ENCODE peak calls at places on chromosomes 2 and 18, in ten cellular contexts. S is AG04450, E is uterus, U is SK-N-SH, Q is AG09309, Z is cardiac fibroblast, H is psoas muscle, C is NB4, O is AG10803, P is fibroblast of villous mesenchyme. R is an unnamed sample.
A peak's percentile ranks its signal among the peaks of the same experiment; 100 is the strongest.

GRCh38 chr2:222806606-222807036 is 54.2 kb upstream of the ACSL3 start:
- DNase-seq in H (no peak), S (no peak), Z (no peak), E (no peak), P (no peak), Q (no peak), O (no peak), U (no peak), C (no peak), R (no peak)

GRCh38 chr2:64937341-64938230 is 51.6 kb upstream of the SLC1A4 start:
- DNase-seq in S (no peak), E (no peak), U (no peak), Z (no peak), O (no peak), C (peak; percentile 37), H (peak; percentile 72), Q (no peak), P (no peak), R (no peak)

GRCh38 chr18:63454497-63454896 is 22.3 kb upstream of the SERPINB5 start:
- DNase-seq in U (no peak), Q (no peak), P (no peak), C (no peak), E (no peak), S (no peak), H (no peak), Z (no peak), O (peak; percentile 12), R (no peak)

GRCh38 chr2:112693596-112693995 is 27.2 kb upstream of the NT5DC4 start:
- DNase-seq in S (no peak), Q (no peak), E (no peak), O (no peak), C (no peak), Z (no peak), P (no peak), U (no peak), H (no peak), R (no peak)

GRCh38 chr2:11930211-11930761 is 183.9 kb downstream of the LPIN1 start:
- DNase-seq in H (no peak), S (no peak), Z (peak; percentile 3), O (no peak), U (peak; percentile 32), Q (no peak), E (no peak), C (peak; percentile 49), P (peak; percentile 12), R (no peak)

GRCh38 chr2:141384676-141385075 is 746.1 kb downstream of the LRP1B start:
- DNase-seq in E (no peak), Z (no peak), O (no peak), C (no peak), U (no peak), P (peak; percentile 39), H (no peak), S (no peak), Q (no peak), R (no peak)

GRCh38 chr18:58324824-58325520 is 280.9 kb downstream of the NEDD4L start:
- DNase-seq in H (no peak), E (no peak), S (no peak), P (no peak), O (no peak), C (no peak), U (no peak), Z (no peak), Q (no peak), R (no peak)

GRCh38 chr2:73385486-73386341 is at the start of gene ALMS1:
- DNase-seq in Z (peak; percentile 95), P (peak; percentile 90), C (peak; percentile 98), E (peak; percentile 86), O (peak; percentile 91), H (peak; percentile 94), U (peak; percentile 92), Q (peak; percentile 50), S (peak; percentile 61), R (peak; percentile 96)

GRCh38 chr2:160492401-160493226 is 993 bp downstream of the RBMS1 start:
- DNase-seq in H (peak; percentile 86), P (peak; percentile 83), O (peak; percentile 71), E (peak; percentile 75), C (peak; percentile 65), S (no peak), U (peak; percentile 82), Z (peak; percentile 82), Q (no peak), R (peak; percentile 89)

GRCh38 chr2:152505495-152505906 is 170.5 kb downstream of the FMNL2 start:
- DNase-seq in E (no peak), C (no peak), Q (no peak), U (no peak), O (no peak), H (peak; percentile 57), S (no peak), Z (peak; percentile 76), P (peak; percentile 80), R (no peak)

GRCh38 chr2:218961651-218962570 is 2.4 kb downstream of the CDK5R2 start:
- DNase-seq in Q (no peak), H (no peak), E (no peak), O (no peak), Z (no peak), P (no peak), S (no peak), U (peak; percentile 74), C (no peak), R (no peak)

GRCh38 chr2:23286765-23287155 is 98.2 kb upstream of the KLHL29 start:
- DNase-seq in O (peak; percentile 77), U (no peak), E (peak; percentile 81), Q (peak; percentile 21), C (no peak), S (no peak), P (peak; percentile 58), H (peak; percentile 80), Z (peak; percentile 67), R (peak; percentile 18)

GRCh38 chr18:72208920-72209676 is 335.0 kb downstream of the CBLN2 start:
- DNase-seq in S (no peak), Z (no peak), O (no peak), E (no peak), P (no peak), Q (no peak), H (no peak), C (no peak), U (no peak), R (no peak)

GRCh38 chr2:30250421-30250820 is 19.1 kb downstream of the LBH start:
- DNase-seq in S (no peak), Q (no peak), U (no peak), E (no peak), O (no peak), H (no peak), Z (no peak), C (no peak), P (no peak), R (no peak)
- H3K4me3 ChIP-seq in S (no peak overlapping the region), Q (no peak overlapping the region), U (no peak overlapping the region), E (no peak overlapping the region), O (no peak overlapping the region), H (no peak overlapping the region), Z (no peak overlapping the region), C (no peak overlapping the region), P (no peak overlapping the region), R (no peak overlapping the region)

DNA sequence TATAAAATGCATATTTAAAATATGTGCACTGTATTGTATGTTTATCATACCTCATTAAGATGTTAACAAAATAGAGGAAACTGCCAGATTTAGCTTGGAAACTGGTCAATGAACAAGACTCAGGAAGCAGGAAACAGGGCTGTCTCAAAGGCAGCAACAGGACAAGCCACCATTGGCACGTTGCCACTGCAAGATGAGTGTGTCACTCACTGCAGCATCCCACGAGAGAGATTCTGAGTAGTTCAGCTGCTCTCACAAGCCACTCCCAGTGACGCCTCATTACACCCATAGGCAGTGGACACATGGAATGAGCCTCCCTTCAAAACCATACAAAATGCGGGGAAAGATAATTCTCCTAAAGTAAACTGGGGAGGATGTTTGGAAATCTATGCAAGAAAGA is 181.8 kb upstream of the DLGAP1 start:
- DNase-seq in C (no peak), U (no peak), O (no peak), H (peak; percentile 59), P (no peak), E (no peak), S (no peak), Q (no peak), Z (no peak), R (no peak)
- H3K4me3 ChIP-seq in C (no peak overlapping the region), U (no peak overlapping the region), O (no peak overlapping the region), H (no peak overlapping the region), P (no peak overlapping the region), E (no peak overlapping the region), S (no peak overlapping the region), Q (no peak overlapping the region), Z (no peak overlapping the region), R (no peak overlapping the region)

GRCh38 chr2:1742300-1742679 is 2.0 kb downstream of the PXDN start:
- DNase-seq in Q (no peak), Z (no peak), C (peak; percentile 44), U (peak; percentile 56), O (no peak), H (no peak), P (no peak), E (no peak), S (no peak), R (no peak)

GRCh38 chr2:1739961-1740713 is 4.2 kb downstream of the PXDN start:
- DNase-seq in S (no peak), Q (no peak), U (no peak), C (no peak), H (no peak), E (no peak), O (no peak), Z (peak; percentile 38), P (peak; percentile 68), R (no peak)

GRCh38 chr2:1742680-1743395 is 1.5 kb downstream of the PXDN start:
- DNase-seq in E (peak; percentile 88), Z (peak; percentile 95), Q (no peak), C (peak; percentile 80), H (peak; percentile 86), O (peak; percentile 95), S (no peak), P (peak; percentile 92), U (peak; percentile 89), R (peak; percentile 88)

GRCh38 chr2:1740714-1741584 is 3.4 kb downstream of the PXDN start:
- DNase-seq in H (no peak), P (no peak), Z (no peak), U (no peak), Q (no peak), C (no peak), E (no peak), O (no peak), S (no peak), R (no peak)

GRCh38 chr2:1741851-1742250 is 2.5 kb downstream of the PXDN start:
- DNase-seq in Q (no peak), E (no peak), O (no peak), P (no peak), C (no peak), U (no peak), H (no peak), S (no peak), Z (no peak), R (no peak)
- H3K4me3 ChIP-seq in Q (no peak overlapping the region), E (no peak overlapping the region), O (peak overlapping the region; percentile 16), P (peak overlapping the region; percentile 77), C (peak overlapping the region; percentile 66), U (peak overlapping the region; percentile 91), H (peak overlapping the region; percentile 69), S (peak overlapping the region; percentile 77), Z (peak overlapping the region; percentile 69), R (no peak overlapping the region)

DNA sequence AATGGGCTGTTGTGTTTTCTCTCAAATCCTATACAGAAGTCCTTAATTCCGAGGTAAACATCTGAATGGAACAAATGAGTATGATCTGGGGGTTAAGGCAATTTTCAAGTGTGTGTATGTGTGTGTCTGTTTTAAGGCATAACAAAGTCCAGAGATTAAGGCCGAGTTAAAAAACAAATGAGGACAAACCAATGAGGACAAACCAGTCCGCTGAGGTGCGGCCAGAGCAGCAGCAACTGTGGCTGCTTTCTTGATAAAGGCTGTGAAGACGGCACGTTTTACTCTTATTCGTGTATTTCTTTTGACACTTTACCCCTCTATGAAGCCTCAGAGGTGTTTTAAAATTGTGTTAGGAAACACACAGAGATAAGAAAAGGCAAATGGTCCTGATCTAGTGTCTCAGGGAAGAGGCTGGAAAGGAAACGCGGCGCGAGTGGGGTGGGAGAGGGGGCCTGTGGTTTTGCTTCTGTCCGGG is 495 bp upstream of the GULP1 start:
- DNase-seq in H (no peak), Q (no peak), P (peak; percentile 60), S (no peak), C (no peak), E (no peak), O (no peak), U (peak; percentile 74), Z (peak; percentile 26), R (peak; percentile 54)
- H3K4me3 ChIP-seq in H (peak overlapping the region; percentile 94), Q (peak overlapping the region; percentile 88), P (peak overlapping the region; percentile 75), S (peak overlapping the region; percentile 83), C (no peak overlapping the region), E (peak overlapping the region; percentile 90), O (peak overlapping the region; percentile 80), U (peak overlapping the region; percentile 97), Z (peak overlapping the region; percentile 83), R (peak overlapping the region; percentile 83)